ENCODE peak calls at places on chromosomes 1 and 21, in nine cellular contexts. Z is suprapubic skin, O is coronary artery, X is pancreas, R is left ventricle myocardium inferior, K is PC-3, S is fibroblast of lung, U is uterus, H is ovary. A is an unnamed sample.

GRCh38 chr1:17892225-17892624 is 137.1 kb downstream of the ACTL8 start:
- DNase-seq in Z (no peak), O (no peak), X (peak), R (peak), K (peak), S (no peak), U (no peak), H (no peak), A (peak)

GRCh38 chr1:64631346-64632052 is 113.4 kb upstream of the RAVER2 start:
- DNase-seq in Z (no peak), O (no peak), X (no peak), R (no peak), K (no peak), S (no peak), U (no peak), H (no peak), A (no peak)

GRCh38 chr1:68955424-68955823 is 458.5 kb upstream of the DEPDC1 start:
- DNase-seq in Z (no peak), O (no peak), X (no peak), R (no peak), K (no peak), S (peak), U (no peak), H (no peak), A (peak)

GRCh38 chr21:44085491-44086321 is 21.5 kb upstream of the PWP2 start:
- DNase-seq in Z (peak), O (peak), X (no peak), R (peak), K (no peak), S (no peak), U (no peak), H (no peak), A (no peak)

GRCh38 chr1:80535446-80535845 is 1265.3 kb upstream of the ADGRL2 start:
- DNase-seq in Z (no peak), O (no peak), X (no peak), R (no peak), K (no peak), S (no peak), U (no peak), H (no peak), A (no peak)

GRCh38 chr21:46610018-46610701 is 5.3 kb upstream of the S100B start:
- DNase-seq in Z (no peak), O (no peak), X (no peak), R (no peak), K (no peak), S (no peak), U (no peak), H (no peak), A (no peak)

GRCh38 chr1:2921970-2922686 is 99.1 kb upstream of the ACTRT2 start:
- DNase-seq in Z (no peak), O (no peak), X (no peak), R (no peak), K (peak), S (no peak), U (no peak), H (no peak), A (no peak)

GRCh38 chr1:15825800-15826199 is 18.4 kb upstream of the UQCRHL start:
- DNase-seq in Z (no peak), O (no peak), X (no peak), R (no peak), K (no peak), S (peak), U (no peak), H (no peak), A (no peak)

GRCh38 chr1:187893471-187893870 is 1064.7 kb downstream of the PLA2G4A start:
- DNase-seq in Z (no peak), O (no peak), X (no peak), R (no peak), K (no peak), S (peak), U (no peak), H (no peak), A (no peak)

GRCh38 chr1:92343061-92343460 is 44.2 kb downstream of the RPAP2 start:
- DNase-seq in Z (no peak), O (no peak), X (no peak), R (no peak), K (no peak), S (no peak), U (no peak), H (no peak), A (peak)

GRCh38 chr1:238409947-238410346 is 519.2 kb upstream of the ZP4 start:
- DNase-seq in Z (no peak), O (no peak), X (no peak), R (no peak), K (no peak), S (peak), U (no peak), H (no peak), A (peak)

GRCh38 chr1:125065092-125065820 is 3880.5 kb downstream of the SRGAP2C start:
- DNase-seq in Z (peak), O (no peak), X (peak), R (no peak), K (no peak), S (no peak), U (no peak), H (no peak), A (no peak)

GRCh38 chr1:112714313-112715263 is 544 bp downstream of the PPM1J start:
- DNase-seq in Z (peak), O (peak), X (no peak), R (no peak), K (peak), S (no peak), U (peak), H (peak), A (no peak)

GRCh38 chr1:24619376-24619775 is 23.7 kb upstream of the SRRM1 start:
- DNase-seq in Z (no peak), O (peak), X (no peak), R (no peak), K (no peak), S (no peak), U (no peak), H (no peak), A (no peak)

GRCh38 chr1:199399996-199400714 is 627.4 kb upstream of the NR5A2 start:
- DNase-seq in Z (no peak), O (no peak), X (no peak), R (no peak), K (no peak), S (no peak), U (no peak), H (no peak), A (no peak)
- TF ChIP-seq CTCF in Z (no peak), O (no peak), X (no peak), R (no peak), K (no peak), S (no peak), U (no peak), H (no peak), A (no peak)

DNA sequence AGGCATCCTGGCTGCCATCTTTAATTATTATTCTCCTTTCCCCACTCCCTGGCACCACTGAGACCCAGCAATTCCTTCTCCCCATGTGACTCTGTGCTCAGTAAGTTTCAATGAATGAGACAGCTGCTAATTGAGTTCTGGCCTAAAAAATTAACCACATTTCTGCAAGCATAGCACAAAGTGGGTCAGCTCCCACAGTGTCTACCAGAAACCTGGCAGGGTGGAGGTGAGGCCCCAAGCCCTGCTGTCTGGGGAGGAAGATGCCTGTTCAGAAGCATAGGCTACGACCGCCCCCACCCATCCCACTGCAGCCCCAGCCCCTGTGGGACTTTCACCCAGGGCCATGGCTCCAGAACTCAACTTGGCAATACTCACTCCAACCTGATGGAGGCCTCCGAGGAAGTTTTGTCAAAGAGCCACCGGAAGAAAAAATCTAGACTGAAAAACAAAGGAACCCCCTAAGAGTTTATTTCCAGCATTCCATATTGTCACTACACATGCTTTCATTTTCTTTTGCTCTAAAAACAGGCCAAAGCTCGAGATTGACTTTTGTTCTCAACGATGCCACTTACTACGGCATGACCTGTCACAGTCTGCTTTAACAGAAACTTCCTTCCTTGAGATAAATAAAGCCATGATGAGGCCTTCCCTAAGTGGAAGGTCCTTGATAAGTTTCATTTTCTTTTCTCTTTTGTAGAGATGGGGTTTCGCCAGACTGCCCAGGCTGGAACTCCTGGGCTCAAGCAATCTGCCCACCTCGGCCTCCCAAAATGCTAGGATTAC is 26.5 kb downstream of the TMEM63A start:
- DNase-seq in Z (no peak), O (no peak), X (no peak), R (no peak), K (no peak), S (no peak), U (no peak), H (no peak), A (no peak)
- TF ChIP-seq CTCF in Z (no peak), O (no peak), X (no peak), R (no peak), K (no peak), S (no peak), U (no peak), H (no peak), A (no peak)

GRCh38 chr1:32919811-32920733 is 18.9 kb upstream of the TMEM54 start:
- DNase-seq in Z (no peak), O (no peak), X (no peak), R (no peak), K (no peak), S (peak), U (no peak), H (no peak), A (no peak)

GRCh38 chr1:32918166-32918565 is 17.0 kb upstream of the TMEM54 start:
- DNase-seq in Z (no peak), O (no peak), X (no peak), R (no peak), K (no peak), S (no peak), U (no peak), H (no peak), A (no peak)

GRCh38 chr1:32917521-32917920 is 16.3 kb upstream of the TMEM54 start:
- DNase-seq in Z (no peak), O (no peak), X (no peak), R (no peak), K (no peak), S (no peak), U (no peak), H (no peak), A (no peak)

GRCh38 chr1:32924881-32925344 is 23.7 kb upstream of the TMEM54 start:
- DNase-seq in Z (no peak), O (no peak), X (no peak), R (peak), K (no peak), S (no peak), U (no peak), H (no peak), A (no peak)

DNA sequence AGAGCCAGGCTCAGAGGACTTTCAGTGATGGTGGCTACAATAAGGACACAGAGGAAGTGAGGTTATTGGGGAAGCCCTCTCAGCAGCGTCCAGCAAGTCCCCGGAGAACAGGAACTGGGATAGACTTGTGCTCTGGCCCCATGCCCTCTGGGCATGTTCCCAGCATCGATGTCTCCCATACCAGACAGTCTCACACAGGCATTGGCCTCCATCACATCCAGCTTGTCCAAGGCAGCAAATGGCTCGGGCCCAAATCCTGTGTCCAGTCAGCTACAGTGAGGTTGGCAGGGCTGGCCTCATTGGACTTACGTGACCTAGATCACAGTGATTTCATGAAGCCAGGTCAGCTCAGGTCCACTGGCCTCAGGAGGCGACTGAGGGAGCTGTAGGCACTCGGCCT is 19.6 kb upstream of the TMEM54 start:
- DNase-seq in Z (no peak), O (no peak), X (no peak), R (peak), K (no peak), S (no peak), U (no peak), H (no peak), A (no peak)
- TF ChIP-seq CTCF in Z (no peak), O (no peak), X (no peak), R (no peak), K (no peak), S (no peak), U (no peak), H (no peak), A (no peak)

DNA sequence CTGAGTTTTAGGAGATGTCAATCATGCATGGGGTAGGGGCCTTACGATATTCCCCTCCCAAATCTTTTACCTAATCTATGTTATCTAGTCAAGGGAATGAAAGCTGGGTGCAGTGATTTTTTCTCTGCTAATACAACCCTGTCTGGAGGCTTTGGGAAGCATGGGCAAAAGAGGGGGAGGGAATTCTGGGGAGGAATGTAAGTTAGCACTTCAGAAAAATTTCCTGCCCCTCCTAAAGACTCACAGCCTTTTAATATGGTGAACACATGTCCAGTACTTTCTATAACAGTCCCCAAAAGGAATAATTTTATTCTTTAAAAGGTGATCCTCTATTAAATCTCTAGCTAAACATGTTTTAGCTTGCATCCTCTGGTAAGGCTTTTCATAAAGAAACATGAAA is 25.6 kb upstream of the PRELP start:
- DNase-seq in Z (no peak), O (no peak), X (no peak), R (no peak), K (no peak), S (no peak), U (no peak), H (no peak), A (no peak)
- TF ChIP-seq CTCF in Z (no peak), O (no peak), X (no peak), R (no peak), K (no peak), S (no peak), U (no peak), H (no peak), A (no peak)

GRCh38 chr1:63322944-63323865 is 838 bp downstream of the FOXD3 start:
- DNase-seq in Z (peak), O (no peak), X (peak), R (no peak), K (no peak), S (no peak), U (no peak), H (no peak), A (no peak)

GRCh38 chr1:63321061-63321787 is 1.1 kb upstream of the FOXD3 start:
- DNase-seq in Z (no peak), O (no peak), X (no peak), R (no peak), K (no peak), S (no peak), U (no peak), H (no peak), A (no peak)

GRCh38 chr1:63323866-63324778 is 1.8 kb downstream of the FOXD3 start:
- DNase-seq in Z (no peak), O (no peak), X (no peak), R (no peak), K (no peak), S (no peak), U (no peak), H (no peak), A (no peak)

GRCh38 chr1:63321788-63322247 is 549 bp upstream of the FOXD3 start:
- DNase-seq in Z (no peak), O (no peak), X (no peak), R (no peak), K (peak), S (no peak), U (no peak), H (no peak), A (no peak)

GRCh38 chr1:63322248-63322943 is at the start of gene FOXD3:
- DNase-seq in Z (peak), O (no peak), X (peak), R (peak), K (peak), S (no peak), U (peak), H (peak), A (no peak)
- TF ChIP-seq CTCF in Z (no peak), O (no peak), X (no peak), R (no peak), K (no peak), S (no peak), U (no peak), H (no peak), A (no peak)

DNA sequence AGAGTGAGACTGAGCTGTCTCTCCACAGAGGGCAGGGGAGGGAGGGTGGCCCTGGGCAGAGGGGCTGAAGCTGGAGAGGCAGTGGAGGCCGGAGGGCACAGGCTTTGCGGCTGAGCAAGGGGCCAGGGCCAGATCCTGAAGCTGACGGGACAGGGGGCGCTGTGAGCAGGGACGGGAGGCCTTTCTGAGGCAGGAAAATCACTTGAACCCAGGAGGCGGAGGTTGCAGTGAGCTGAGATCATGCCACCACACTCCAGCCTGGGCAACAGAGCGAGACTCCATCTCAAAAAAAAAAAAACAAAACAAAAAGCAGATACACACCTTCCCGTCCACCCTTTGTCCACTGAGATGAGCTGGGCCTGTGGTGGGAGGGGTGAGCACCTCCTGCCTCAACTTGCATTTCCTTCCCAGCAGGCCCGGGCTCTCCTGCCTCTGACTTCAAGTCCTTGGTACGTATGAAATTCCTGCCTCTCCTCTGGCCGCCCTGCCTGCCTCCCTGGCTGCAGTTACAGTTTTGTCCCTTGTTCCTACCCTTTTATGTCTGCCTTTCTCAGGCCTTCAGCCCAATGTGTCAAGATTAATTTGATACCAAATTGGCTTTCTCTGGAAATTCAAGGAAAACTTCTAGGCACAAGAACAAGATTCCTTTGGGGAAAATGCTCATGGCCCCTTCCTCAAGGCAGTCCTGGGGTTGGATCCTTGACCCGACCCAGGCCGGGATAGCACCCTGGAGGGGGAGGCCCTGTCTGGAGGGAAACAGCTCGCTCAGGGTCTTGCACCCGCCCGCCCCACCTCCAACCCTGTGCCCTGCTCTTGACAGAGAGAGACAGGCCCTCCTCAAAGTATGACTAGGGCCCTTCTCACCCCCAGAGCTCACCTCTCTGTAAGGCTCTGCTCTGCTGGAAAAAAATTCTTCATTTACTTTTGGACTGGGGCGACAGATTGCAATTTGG is 11.2 kb upstream of the ADAMTSL4 start:
- DNase-seq in Z (no peak), O (no peak), X (no peak), R (peak), K (no peak), S (peak), U (peak), H (no peak), A (no peak)
- TF ChIP-seq CTCF in Z (no peak), O (no peak), X (no peak), R (no peak), K (peak), S (no peak), U (no peak), H (no peak), A (no peak)

GRCh38 chr1:1796466-1796865 is 18.2 kb upstream of the NADK start:
- DNase-seq in Z (no peak), O (no peak), X (no peak), R (no peak), K (no peak), S (no peak), U (no peak), H (no peak), A (no peak)
- TF ChIP-seq CTCF in Z (no peak), O (no peak), X (no peak), R (peak), K (peak), S (no peak), U (no peak), H (no peak), A (no peak)

GRCh38 chr21:27476696-27477095 is 509.8 kb upstream of the ADAMTS5 start:
- DNase-seq in Z (no peak), O (no peak), X (no peak), R (no peak), K (no peak), S (peak), U (no peak), H (no peak), A (peak)
- TF ChIP-seq CTCF in Z (peak), O (peak), X (peak), R (peak), K (peak), S (peak), U (peak), H (peak), A (peak)

GRCh38 chr21:25561668-25562641 is 45.3 kb downstream of the MRPL39 start:
- DNase-seq in Z (peak), O (peak), X (peak), R (peak), K (no peak), S (peak), U (peak), H (peak), A (no peak)
- TF ChIP-seq CTCF in Z (peak), O (no peak), X (no peak), R (peak), K (no peak), S (peak), U (no peak), H (no peak), A (no peak)

A was measured in MCF 10A.